ENCODE peak calls at places on chromosomes 12 and 14, in six cellular contexts. W is H1, C is mesenchymal stem cell, O is IMR-90, T is mesendoderm, I is neuronal stem cell. P is an unnamed sample.

GRCh38 chr12:71552728-71553501 is 110.7 kb downstream of the ZFC3H1 start:
- DNase-seq in W (no peak), C (no peak), O (no peak), T (peak), I (no peak), P (no peak)

GRCh38 chr12:13099910-13100609 is 3.4 kb downstream of the GSG1 start:
- DNase-seq in W (no peak), C (peak), O (no peak), T (no peak), I (no peak), P (no peak)

GRCh38 chr12:123444396-123445026 is 8.0 kb upstream of the RILPL2 start:
- DNase-seq in W (no peak), C (peak), O (peak), T (no peak), I (no peak), P (no peak)

GRCh38 chr12:98578821-98579220 is 14.7 kb upstream of the SLC25A3 start:
- DNase-seq in W (no peak), C (no peak), O (peak), T (no peak), I (no peak), P (no peak)

GRCh38 chr12:113065126-113066007 is 8.8 kb downstream of the DTX1 start:
- DNase-seq in W (no peak), C (peak), O (no peak), T (peak), I (peak), P (peak)

GRCh38 chr14:66403183-66403582 is 83.0 kb upstream of the CCDC196 start:
- DNase-seq in W (no peak), C (peak), O (peak), T (peak), I (no peak), P (no peak)

GRCh38 chr12:77603923-77604322 is 226.8 kb upstream of the NAV3 start:
- DNase-seq in W (no peak), C (no peak), O (no peak), T (no peak), I (no peak), P (no peak)

GRCh38 chr14:76168531-76168930 is 16.8 kb downstream of the GPATCH2L start:
- DNase-seq in W (no peak), C (no peak), O (peak), T (no peak), I (no peak), P (no peak)

GRCh38 chr14:25122188-25122587 is 72.2 kb upstream of the STXBP6 start:
- DNase-seq in W (no peak), C (no peak), O (no peak), T (no peak), I (no peak), P (no peak)

GRCh38 chr12:47881826-47882427 is 22.9 kb downstream of the VDR start:
- DNase-seq in W (no peak), C (peak), O (peak), T (no peak), I (no peak), P (no peak)

GRCh38 chr14:101194356-101195308 is 291.1 kb upstream of the RTL1 start:
- DNase-seq in W (no peak), C (no peak), O (no peak), T (no peak), I (no peak), P (peak)

GRCh38 chr12:452667-453210 is 7.0 kb upstream of the B4GALNT3 start:
- DNase-seq in W (no peak), C (no peak), O (no peak), T (no peak), I (no peak), P (peak)

GRCh38 chr12:84058136-84058535 is 854.5 kb downstream of the SLC6A15 start:
- DNase-seq in W (no peak), C (no peak), O (no peak), T (peak), I (no peak), P (no peak)

GRCh38 chr14:90253826-90254225 is 2.5 kb upstream of the PSMC1 start:
- DNase-seq in W (no peak), C (no peak), O (no peak), T (no peak), I (no peak), P (no peak)

GRCh38 chr12:27899151-27899661 is 73.3 kb downstream of the PTHLH start:
- DNase-seq in W (no peak), C (peak), O (peak), T (peak), I (no peak), P (no peak)

GRCh38 chr14:85214471-85214870 is 315.5 kb upstream of the FLRT2 start:
- DNase-seq in W (no peak), C (no peak), O (peak), T (no peak), I (no peak), P (no peak)

GRCh38 chr14:59161571-59162175 is 26.8 kb upstream of the DAAM1 start:
- DNase-seq in W (no peak), C (peak), O (peak), T (peak), I (peak), P (no peak)

GRCh38 chr12:75087656-75088055 is 122.0 kb downstream of the KCNC2 start:
- DNase-seq in W (no peak), C (no peak), O (no peak), T (peak), I (no peak), P (no peak)

GRCh38 chr12:98983647-98984046 is 338.6 kb downstream of the APAF1 start:
- DNase-seq in W (no peak), C (no peak), O (no peak), T (no peak), I (no peak), P (no peak)

GRCh38 chr12:45981075-45981837 is 9.1 kb downstream of the SCAF11 start:
- DNase-seq in W (no peak), C (no peak), O (no peak), T (no peak), I (no peak), P (no peak)
- H3K4ac ChIP-seq in W (no peak), C (no peak), O (no peak), T (no peak), I (no peak), P (no peak)

GRCh38 chr12:129900306-129900705 is 3.5 kb downstream of the TMEM132D start:
- DNase-seq in W (no peak), C (no peak), O (no peak), T (no peak), I (no peak), P (peak)
- H3K23ac ChIP-seq in W (no peak), C (no peak), O (no peak), T (no peak), I (no peak), P (no peak)

GRCh38 chr12:120416490-120417216 is 21.3 kb upstream of the COX6A1 start:
- DNase-seq in W (no peak), C (no peak), O (no peak), T (no peak), I (no peak), P (no peak)
- H2BK15ac ChIP-seq in W (no peak), C (no peak), O (no peak), T (no peak), I (no peak), P (no peak)

GRCh38 chr12:55830601-55831406 is 1.4 kb upstream of the DNAJC14 start:
- DNase-seq in W (no peak), C (peak), O (peak), T (peak), I (peak), P (peak)
- H3K4ac ChIP-seq in W (peak), C (no peak), O (peak), T (no peak), I (no peak), P (no peak)

P was measured in H9.